ENCODE peak calls at places on chromosomes 7 and 10, in four cellular contexts. One of them, this sample, is unnamed.

GRCh38 chr7:27112960-27113949 is 10.8 kb upstream of the HOXA2 start:
- DNase-seq in EL: no peak
- DNase-seq in AG20443: peak; percentile 38
- DNase-seq in stimulated activated CD4-positive, alpha-beta T cell treated with anti-CD3 and anti-CD28 coated beads, Interleukin-1b, Interleukin-23, amount 100 ng/mL, for 48 hours: no peak
- DNase-seq in this sample: no peak

GRCh38 chr7:37491919-37492694 is 43.4 kb upstream of the ELMO1 start:
- DNase-seq in EL: no peak
- DNase-seq in AG20443: no peak
- DNase-seq in stimulated activated CD4-positive, alpha-beta T cell treated with anti-CD3 and anti-CD28 coated beads, Interleukin-1b, Interleukin-23, amount 100 ng/mL, for 48 hours: no peak
- DNase-seq in this sample: no peak

GRCh38 chr7:110891197-110891596 is 199.7 kb upstream of the LRRN3 start:
- DNase-seq in EL: no peak
- DNase-seq in stimulated activated CD4-positive, alpha-beta T cell treated with anti-CD3 and anti-CD28 coated beads, Interleukin-1b, Interleukin-23, amount 100 ng/mL, for 48 hours: no peak
- DNase-seq in AG20443: no peak
- DNase-seq in this sample: no peak

GRCh38 chr7:137804819-137805218 is 42.0 kb downstream of the DGKI start:
- DNase-seq in EL: no peak
- DNase-seq in AG20443: no peak
- DNase-seq in stimulated activated CD4-positive, alpha-beta T cell treated with anti-CD3 and anti-CD28 coated beads, Interleukin-1b, Interleukin-23, amount 100 ng/mL, for 48 hours: no peak
- DNase-seq in this sample: no peak

GRCh38 chr10:94217431-94217830 is 145.3 kb downstream of the NOC3L start:
- DNase-seq in AG20443: no peak
- DNase-seq in stimulated activated CD4-positive, alpha-beta T cell treated with anti-CD3 and anti-CD28 coated beads, Interleukin-1b, Interleukin-23, amount 100 ng/mL, for 48 hours: no peak
- DNase-seq in EL: no peak
- DNase-seq in this sample: no peak

GRCh38 chr10:71729023-71729649 is 9.6 kb upstream of the C10orf105 start:
- DNase-seq in AG20443: no peak
- DNase-seq in EL: peak; percentile 75
- DNase-seq in stimulated activated CD4-positive, alpha-beta T cell treated with anti-CD3 and anti-CD28 coated beads, Interleukin-1b, Interleukin-23, amount 100 ng/mL, for 48 hours: no peak
- DNase-seq in this sample: no peak

GRCh38 chr10:49620286-49620810 is 6.5 kb downstream of the CHAT start:
- DNase-seq in stimulated activated CD4-positive, alpha-beta T cell treated with anti-CD3 and anti-CD28 coated beads, Interleukin-1b, Interleukin-23, amount 100 ng/mL, for 48 hours: no peak
- DNase-seq in AG20443: no peak
- DNase-seq in EL: no peak
- DNase-seq in this sample: no peak

GRCh38 chr7:49038821-49039358 is 114.5 kb downstream of the CDC14C start:
- DNase-seq in EL: no peak
- DNase-seq in stimulated activated CD4-positive, alpha-beta T cell treated with anti-CD3 and anti-CD28 coated beads, Interleukin-1b, Interleukin-23, amount 100 ng/mL, for 48 hours: no peak
- DNase-seq in AG20443: no peak
- DNase-seq in this sample: no peak

GRCh38 chr7:94972296-94972695 is 64.9 kb downstream of the PPP1R9A start:
- DNase-seq in AG20443: peak; percentile 23
- DNase-seq in stimulated activated CD4-positive, alpha-beta T cell treated with anti-CD3 and anti-CD28 coated beads, Interleukin-1b, Interleukin-23, amount 100 ng/mL, for 48 hours: no peak
- DNase-seq in EL: peak; percentile 61
- DNase-seq in this sample: no peak

GRCh38 chr7:43758029-43758860 is at the start of gene BLVRA:
- DNase-seq in stimulated activated CD4-positive, alpha-beta T cell treated with anti-CD3 and anti-CD28 coated beads, Interleukin-1b, Interleukin-23, amount 100 ng/mL, for 48 hours: peak; percentile 47
- DNase-seq in EL: peak; percentile 45
- DNase-seq in AG20443: peak; percentile 91
- DNase-seq in this sample: peak; percentile 83

GRCh38 chr7:80218723-80219122 is 84.1 kb downstream of the GNAI1 start:
- DNase-seq in stimulated activated CD4-positive, alpha-beta T cell treated with anti-CD3 and anti-CD28 coated beads, Interleukin-1b, Interleukin-23, amount 100 ng/mL, for 48 hours: peak; percentile 2
- DNase-seq in EL: peak; percentile 73
- DNase-seq in AG20443: peak; percentile 32
- DNase-seq in this sample: no peak

GRCh38 chr10:3068968-3069737 is 1.8 kb downstream of the PFKP start:
- DNase-seq in AG20443: peak; percentile 62
- DNase-seq in EL: peak; percentile 39
- DNase-seq in stimulated activated CD4-positive, alpha-beta T cell treated with anti-CD3 and anti-CD28 coated beads, Interleukin-1b, Interleukin-23, amount 100 ng/mL, for 48 hours: peak; percentile 25
- DNase-seq in this sample: peak; percentile 61

GRCh38 chr7:17682586-17682985 is 257.7 kb downstream of the SNX13 start:
- DNase-seq in AG20443: no peak
- DNase-seq in EL: peak; percentile 22
- DNase-seq in stimulated activated CD4-positive, alpha-beta T cell treated with anti-CD3 and anti-CD28 coated beads, Interleukin-1b, Interleukin-23, amount 100 ng/mL, for 48 hours: no peak
- DNase-seq in this sample: no peak

GRCh38 chr10:22803201-22803895 is 89.0 kb upstream of the PIP4K2A start:
- DNase-seq in EL: peak; percentile 83
- DNase-seq in AG20443: peak; percentile 39
- DNase-seq in stimulated activated CD4-positive, alpha-beta T cell treated with anti-CD3 and anti-CD28 coated beads, Interleukin-1b, Interleukin-23, amount 100 ng/mL, for 48 hours: no peak
- DNase-seq in this sample: no peak

GRCh38 chr10:31896972-31897384 is 31.7 kb downstream of the ARHGAP12 start:
- DNase-seq in AG20443: peak; percentile 68
- DNase-seq in stimulated activated CD4-positive, alpha-beta T cell treated with anti-CD3 and anti-CD28 coated beads, Interleukin-1b, Interleukin-23, amount 100 ng/mL, for 48 hours: no peak
- DNase-seq in EL: peak; percentile 69
- DNase-seq in this sample: no peak

GRCh38 chr7:151104411-151105235 is 18.3 kb downstream of the AGAP3 start:
- DNase-seq in EL: peak; percentile 83
- DNase-seq in stimulated activated CD4-positive, alpha-beta T cell treated with anti-CD3 and anti-CD28 coated beads, Interleukin-1b, Interleukin-23, amount 100 ng/mL, for 48 hours: no peak
- DNase-seq in AG20443: peak; percentile 64
- DNase-seq in this sample: no peak

GRCh38 chr7:102451371-102452054 is 13.2 kb downstream of the ALKBH4 start:
- DNase-seq in AG20443: peak; percentile 48
- DNase-seq in stimulated activated CD4-positive, alpha-beta T cell treated with anti-CD3 and anti-CD28 coated beads, Interleukin-1b, Interleukin-23, amount 100 ng/mL, for 48 hours: no peak
- DNase-seq in EL: peak; percentile 41
- DNase-seq in this sample: no peak

GRCh38 chr7:112204072-112204775 is 2.0 kb downstream of the DOCK4 start:
- DNase-seq in stimulated activated CD4-positive, alpha-beta T cell treated with anti-CD3 and anti-CD28 coated beads, Interleukin-1b, Interleukin-23, amount 100 ng/mL, for 48 hours: no peak
- DNase-seq in AG20443: no peak
- DNase-seq in EL: peak; percentile 22
- DNase-seq in this sample: no peak

GRCh38 chr7:100430450-100431285 is 1.0 kb downstream of the MEPCE start:
- DNase-seq in EL: peak; percentile 33
- DNase-seq in stimulated activated CD4-positive, alpha-beta T cell treated with anti-CD3 and anti-CD28 coated beads, Interleukin-1b, Interleukin-23, amount 100 ng/mL, for 48 hours: peak; percentile 57
- DNase-seq in AG20443: no peak
- DNase-seq in this sample: peak; percentile 4

GRCh38 chr10:121974535-121975294 is at the start of gene NSMCE4A:
- DNase-seq in stimulated activated CD4-positive, alpha-beta T cell treated with anti-CD3 and anti-CD28 coated beads, Interleukin-1b, Interleukin-23, amount 100 ng/mL, for 48 hours: peak; percentile 70
- DNase-seq in AG20443: peak; percentile 96
- DNase-seq in EL: peak; percentile 76
- DNase-seq in this sample: peak; percentile 87

GRCh38 chr10:104306897-104307296 is 31.4 kb downstream of the ITPRIP start:
- DNase-seq in EL: no peak
- DNase-seq in AG20443: no peak
- DNase-seq in stimulated activated CD4-positive, alpha-beta T cell treated with anti-CD3 and anti-CD28 coated beads, Interleukin-1b, Interleukin-23, amount 100 ng/mL, for 48 hours: no peak
- DNase-seq in this sample: no peak

GRCh38 chr7:5282464-5283316 is at the start of gene SLC29A4:
- DNase-seq in stimulated activated CD4-positive, alpha-beta T cell treated with anti-CD3 and anti-CD28 coated beads, Interleukin-1b, Interleukin-23, amount 100 ng/mL, for 48 hours: no peak
- DNase-seq in AG20443: peak; percentile 73
- DNase-seq in EL: peak; percentile 36
- DNase-seq in this sample: peak; percentile 61

GRCh38 chr10:102068216-102068615 is 3.1 kb downstream of the HPS6 start:
- DNase-seq in stimulated activated CD4-positive, alpha-beta T cell treated with anti-CD3 and anti-CD28 coated beads, Interleukin-1b, Interleukin-23, amount 100 ng/mL, for 48 hours: no peak
- DNase-seq in EL: no peak
- DNase-seq in AG20443: no peak
- DNase-seq in this sample: no peak

GRCh38 chr10:71864861-71865473 is 13.9 kb upstream of the PSAP start:
- DNase-seq in EL: peak; percentile 80
- DNase-seq in AG20443: no peak
- DNase-seq in stimulated activated CD4-positive, alpha-beta T cell treated with anti-CD3 and anti-CD28 coated beads, Interleukin-1b, Interleukin-23, amount 100 ng/mL, for 48 hours: no peak
- DNase-seq in this sample: no peak

GRCh38 chr7:3075441-3075840 is 31.8 kb upstream of the CARD11 start:
- DNase-seq in AG20443: no peak
- DNase-seq in EL: no peak
- DNase-seq in stimulated activated CD4-positive, alpha-beta T cell treated with anti-CD3 and anti-CD28 coated beads, Interleukin-1b, Interleukin-23, amount 100 ng/mL, for 48 hours: no peak
- DNase-seq in this sample: no peak

GRCh38 chr7:107746006-107746405 is 2.1 kb downstream of the CBLL1 start:
- DNase-seq in stimulated activated CD4-positive, alpha-beta T cell treated with anti-CD3 and anti-CD28 coated beads, Interleukin-1b, Interleukin-23, amount 100 ng/mL, for 48 hours: no peak
- DNase-seq in EL: no peak
- DNase-seq in AG20443: no peak
- DNase-seq in this sample: no peak

GRCh38 chr7:132869166-132869861 is 212.6 kb downstream of the CHCHD3 start:
- DNase-seq in AG20443: peak; percentile 43
- DNase-seq in EL: peak; percentile 8
- DNase-seq in stimulated activated CD4-positive, alpha-beta T cell treated with anti-CD3 and anti-CD28 coated beads, Interleukin-1b, Interleukin-23, amount 100 ng/mL, for 48 hours: no peak
- DNase-seq in this sample: no peak

This sample was measured in frontal cortex.